ENCODE peak calls at places on chromosome 15, in ten cellular contexts. One of them, this sample, is unnamed.

GRCh38 chr15:68363353-68363752 is 68.6 kb downstream of the ITGA11 start:
- DNase-seq in neuronal stem cell: no peak
- DNase-seq in heart right ventricle: no peak
- DNase-seq in CD8-positive, alpha-beta T cell: no peak
- DNase-seq in adrenal gland: no peak
- DNase-seq in heart left ventricle: no peak
- DNase-seq in left lung: no peak
- DNase-seq in mucosa of descending colon: no peak
- DNase-seq in GM23248: peak; percentile 14
- DNase-seq in naive thymus-derived CD4-positive, alpha-beta T cell: no peak
- DNase-seq in this sample: no peak

GRCh38 chr15:42863572-42864239 is 56.9 kb downstream of the TTBK2 start:
- DNase-seq in CD8-positive, alpha-beta T cell: no peak
- DNase-seq in neuronal stem cell: no peak
- DNase-seq in GM23248: no peak
- DNase-seq in heart left ventricle: no peak
- DNase-seq in mucosa of descending colon: no peak
- DNase-seq in naive thymus-derived CD4-positive, alpha-beta T cell: no peak
- DNase-seq in heart right ventricle: no peak
- DNase-seq in adrenal gland: no peak
- DNase-seq in left lung: no peak
- DNase-seq in this sample: no peak

GRCh38 chr15:70008697-70009285 is 88.9 kb downstream of the TLE3 start:
- DNase-seq in CD8-positive, alpha-beta T cell: no peak
- DNase-seq in GM23248: no peak
- DNase-seq in heart right ventricle: no peak
- DNase-seq in heart left ventricle: no peak
- DNase-seq in left lung: no peak
- DNase-seq in neuronal stem cell: no peak
- DNase-seq in adrenal gland: no peak
- DNase-seq in mucosa of descending colon: no peak
- DNase-seq in naive thymus-derived CD4-positive, alpha-beta T cell: no peak
- DNase-seq in this sample: no peak

GRCh38 chr15:70236306-70237103 is 138.8 kb upstream of the TLE3 start:
- DNase-seq in neuronal stem cell: no peak
- DNase-seq in naive thymus-derived CD4-positive, alpha-beta T cell: no peak
- DNase-seq in adrenal gland: no peak
- DNase-seq in CD8-positive, alpha-beta T cell: no peak
- DNase-seq in GM23248: peak; percentile 97
- DNase-seq in mucosa of descending colon: no peak
- DNase-seq in left lung: no peak
- DNase-seq in heart left ventricle: no peak
- DNase-seq in heart right ventricle: no peak
- DNase-seq in this sample: no peak

GRCh38 chr15:41480396-41481140 is 13.1 kb upstream of the ITPKA start:
- DNase-seq in neuronal stem cell: no peak
- DNase-seq in mucosa of descending colon: peak; percentile 23
- DNase-seq in adrenal gland: no peak
- DNase-seq in heart left ventricle: no peak
- DNase-seq in CD8-positive, alpha-beta T cell: no peak
- DNase-seq in left lung: no peak
- DNase-seq in GM23248: no peak
- DNase-seq in heart right ventricle: no peak
- DNase-seq in naive thymus-derived CD4-positive, alpha-beta T cell: no peak
- DNase-seq in this sample: no peak

GRCh38 chr15:63599401-63600000 is 2.3 kb downstream of the FBXL22 start:
- DNase-seq in heart right ventricle: peak; percentile 66
- DNase-seq in naive thymus-derived CD4-positive, alpha-beta T cell: peak; percentile 38
- DNase-seq in heart left ventricle: peak; percentile 68
- DNase-seq in mucosa of descending colon: peak; percentile 83
- DNase-seq in adrenal gland: peak; percentile 81
- DNase-seq in left lung: peak; percentile 81
- DNase-seq in GM23248: peak; percentile 85
- DNase-seq in neuronal stem cell: no peak
- DNase-seq in CD8-positive, alpha-beta T cell: peak; percentile 43
- DNase-seq in this sample: no peak

GRCh38 chr15:28901587-28901980 is 15.8 kb downstream of the APBA2 start:
- DNase-seq in GM23248: no peak
- DNase-seq in CD8-positive, alpha-beta T cell: no peak
- DNase-seq in left lung: peak; percentile 19
- DNase-seq in heart left ventricle: no peak
- DNase-seq in adrenal gland: no peak
- DNase-seq in heart right ventricle: no peak
- DNase-seq in naive thymus-derived CD4-positive, alpha-beta T cell: no peak
- DNase-seq in mucosa of descending colon: no peak
- DNase-seq in neuronal stem cell: no peak
- DNase-seq in this sample: no peak

GRCh38 chr15:101013769-101014223 is 94.6 kb downstream of the LRRK1 start:
- DNase-seq in adrenal gland: no peak
- DNase-seq in naive thymus-derived CD4-positive, alpha-beta T cell: no peak
- DNase-seq in neuronal stem cell: no peak
- DNase-seq in left lung: no peak
- DNase-seq in GM23248: no peak
- DNase-seq in heart right ventricle: no peak
- DNase-seq in CD8-positive, alpha-beta T cell: no peak
- DNase-seq in mucosa of descending colon: no peak
- DNase-seq in heart left ventricle: no peak
- DNase-seq in this sample: no peak

GRCh38 chr15:82074610-82075009 is 28.8 kb upstream of the MEX3B start:
- DNase-seq in CD8-positive, alpha-beta T cell: no peak
- DNase-seq in left lung: no peak
- DNase-seq in neuronal stem cell: no peak
- DNase-seq in heart right ventricle: no peak
- DNase-seq in naive thymus-derived CD4-positive, alpha-beta T cell: no peak
- DNase-seq in heart left ventricle: no peak
- DNase-seq in GM23248: no peak
- DNase-seq in adrenal gland: no peak
- DNase-seq in mucosa of descending colon: no peak
- DNase-seq in this sample: no peak

GRCh38 chr15:34795267-34796081 is at the start of gene ACTC1:
- DNase-seq in naive thymus-derived CD4-positive, alpha-beta T cell: no peak
- DNase-seq in neuronal stem cell: peak; percentile 46
- DNase-seq in heart left ventricle: peak; percentile 76
- DNase-seq in CD8-positive, alpha-beta T cell: no peak
- DNase-seq in mucosa of descending colon: peak; percentile 42
- DNase-seq in heart right ventricle: peak; percentile 71
- DNase-seq in GM23248: peak; percentile 89
- DNase-seq in left lung: no peak
- DNase-seq in adrenal gland: peak; percentile 67
- DNase-seq in this sample: no peak

GRCh38 chr15:101024111-101024695 is 105.0 kb downstream of the LRRK1 start:
- DNase-seq in heart left ventricle: peak; percentile 41
- DNase-seq in left lung: peak; percentile 45
- DNase-seq in naive thymus-derived CD4-positive, alpha-beta T cell: no peak
- DNase-seq in CD8-positive, alpha-beta T cell: no peak
- DNase-seq in GM23248: peak; percentile 58
- DNase-seq in heart right ventricle: no peak
- DNase-seq in adrenal gland: peak; percentile 32
- DNase-seq in mucosa of descending colon: no peak
- DNase-seq in neuronal stem cell: no peak
- DNase-seq in this sample: no peak

GRCh38 chr15:38425269-38425668 is 28.7 kb upstream of the FAM98B start:
- DNase-seq in CD8-positive, alpha-beta T cell: no peak
- DNase-seq in naive thymus-derived CD4-positive, alpha-beta T cell: no peak
- DNase-seq in mucosa of descending colon: no peak
- DNase-seq in adrenal gland: no peak
- DNase-seq in neuronal stem cell: no peak
- DNase-seq in heart right ventricle: no peak
- DNase-seq in GM23248: no peak
- DNase-seq in heart left ventricle: no peak
- DNase-seq in left lung: no peak
- DNase-seq in this sample: no peak

GRCh38 chr15:94230886-94231727 is at the start of gene MCTP2:
- DNase-seq in left lung: peak; percentile 93
- DNase-seq in heart left ventricle: peak; percentile 65
- DNase-seq in naive thymus-derived CD4-positive, alpha-beta T cell: peak; percentile 77
- DNase-seq in heart right ventricle: peak; percentile 64
- DNase-seq in mucosa of descending colon: peak; percentile 96
- DNase-seq in CD8-positive, alpha-beta T cell: peak; percentile 80
- DNase-seq in adrenal gland: peak; percentile 70
- DNase-seq in neuronal stem cell: peak; percentile 47
- DNase-seq in GM23248: peak; percentile 78
- DNase-seq in this sample: peak; percentile 71

GRCh38 chr15:41888662-41889253 is 5.1 kb downstream of the SPTBN5 start:
- DNase-seq in left lung: no peak
- DNase-seq in mucosa of descending colon: no peak
- DNase-seq in GM23248: no peak
- DNase-seq in naive thymus-derived CD4-positive, alpha-beta T cell: no peak
- DNase-seq in heart right ventricle: no peak
- DNase-seq in neuronal stem cell: no peak
- DNase-seq in CD8-positive, alpha-beta T cell: no peak
- DNase-seq in adrenal gland: no peak
- DNase-seq in heart left ventricle: no peak
- DNase-seq in this sample: no peak

GRCh38 chr15:73914145-73914544 is 12.1 kb upstream of the LOXL1 start:
- DNase-seq in mucosa of descending colon: no peak
- DNase-seq in CD8-positive, alpha-beta T cell: no peak
- DNase-seq in naive thymus-derived CD4-positive, alpha-beta T cell: no peak
- DNase-seq in left lung: no peak
- DNase-seq in neuronal stem cell: no peak
- DNase-seq in heart left ventricle: no peak
- DNase-seq in adrenal gland: no peak
- DNase-seq in heart right ventricle: no peak
- DNase-seq in GM23248: no peak
- DNase-seq in this sample: no peak

GRCh38 chr15:34158355-34158754 is 51.5 kb downstream of the KATNBL1 start:
- DNase-seq in adrenal gland: no peak
- DNase-seq in heart left ventricle: no peak
- DNase-seq in GM23248: no peak
- DNase-seq in naive thymus-derived CD4-positive, alpha-beta T cell: no peak
- DNase-seq in CD8-positive, alpha-beta T cell: no peak
- DNase-seq in left lung: no peak
- DNase-seq in mucosa of descending colon: no peak
- DNase-seq in neuronal stem cell: no peak
- DNase-seq in heart right ventricle: no peak
- DNase-seq in this sample: no peak

GRCh38 chr15:66394912-66395311 is 8.2 kb downstream of the MAP2K1 start:
- DNase-seq in heart right ventricle: no peak
- DNase-seq in naive thymus-derived CD4-positive, alpha-beta T cell: no peak
- DNase-seq in adrenal gland: no peak
- DNase-seq in CD8-positive, alpha-beta T cell: no peak
- DNase-seq in heart left ventricle: no peak
- DNase-seq in mucosa of descending colon: no peak
- DNase-seq in left lung: no peak
- DNase-seq in neuronal stem cell: no peak
- DNase-seq in GM23248: no peak
- DNase-seq in this sample: no peak
- H3K36me3 ChIP-seq in heart right ventricle: no peaks in the 10 kb centered on the region
- H3K36me3 ChIP-seq in naive thymus-derived CD4-positive, alpha-beta T cell: no peaks in the 10 kb centered on the region
- H3K36me3 ChIP-seq in adrenal gland: no peaks in the 10 kb centered on the region
- H3K36me3 ChIP-seq in CD8-positive, alpha-beta T cell: no peaks in the 10 kb centered on the region
- H3K36me3 ChIP-seq in heart left ventricle: no peaks in the 10 kb centered on the region
- H3K36me3 ChIP-seq in mucosa of descending colon: no peaks in the 10 kb centered on the region
- H3K36me3 ChIP-seq in left lung: peaks cover 14% of the 10 kb centered on the region
- H3K36me3 ChIP-seq in neuronal stem cell: no peaks in the 10 kb centered on the region
- H3K36me3 ChIP-seq in GM23248: no peaks in the 10 kb centered on the region
- H3K36me3 ChIP-seq in this sample: no peaks in the 10 kb centered on the region

GRCh38 chr15:25057574-25057973 is 102.8 kb downstream of the SNRPN start:
- DNase-seq in GM23248: no peak
- DNase-seq in CD8-positive, alpha-beta T cell: no peak
- DNase-seq in left lung: no peak
- DNase-seq in mucosa of descending colon: no peak
- DNase-seq in heart left ventricle: no peak
- DNase-seq in heart right ventricle: no peak
- DNase-seq in naive thymus-derived CD4-positive, alpha-beta T cell: no peak
- DNase-seq in neuronal stem cell: no peak
- DNase-seq in adrenal gland: no peak
- DNase-seq in this sample: no peak
- H3K9me3 ChIP-seq in GM23248: no peaks in the 10 kb centered on the region
- H3K9me3 ChIP-seq in CD8-positive, alpha-beta T cell: peaks cover 97% of the 10 kb centered on the region
- H3K9me3 ChIP-seq in left lung: no peaks in the 10 kb centered on the region
- H3K9me3 ChIP-seq in mucosa of descending colon: peaks cover 100% of the 10 kb centered on the region
- H3K9me3 ChIP-seq in heart left ventricle: peaks cover 100% of the 10 kb centered on the region
- H3K9me3 ChIP-seq in heart right ventricle: peaks cover 98% of the 10 kb centered on the region
- H3K9me3 ChIP-seq in naive thymus-derived CD4-positive, alpha-beta T cell: peaks cover 35% of the 10 kb centered on the region
- H3K9me3 ChIP-seq in neuronal stem cell: peaks cover 100% of the 10 kb centered on the region
- H3K9me3 ChIP-seq in adrenal gland: peaks cover 96% of the 10 kb centered on the region
- H3K9me3 ChIP-seq in this sample: peaks cover 93% of the 10 kb centered on the region

DNA sequence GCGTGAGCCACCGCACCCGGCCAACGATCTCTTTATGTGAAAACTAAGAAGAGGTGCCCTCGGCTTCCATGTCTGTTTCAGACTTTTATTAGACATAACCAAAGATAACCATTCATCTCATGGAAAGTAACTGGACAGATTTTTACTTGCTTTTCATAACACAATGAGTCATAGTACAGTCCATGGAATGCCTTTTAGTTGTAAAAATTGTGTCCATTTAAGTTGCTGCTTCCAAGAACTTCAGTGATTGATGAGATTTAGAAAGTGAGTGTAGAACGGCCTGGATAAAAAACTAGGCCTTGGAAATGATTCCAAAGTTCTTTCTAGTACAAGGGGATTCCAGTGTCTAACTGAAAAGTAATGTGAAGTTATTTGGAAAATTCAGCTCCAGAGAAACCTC is 10.8 kb downstream of the EIF2AK4 start:
- DNase-seq in mucosa of descending colon: no peak
- DNase-seq in CD8-positive, alpha-beta T cell: no peak
- DNase-seq in naive thymus-derived CD4-positive, alpha-beta T cell: no peak
- DNase-seq in left lung: no peak
- DNase-seq in heart left ventricle: no peak
- DNase-seq in GM23248: peak; percentile 59
- DNase-seq in adrenal gland: peak; percentile 13
- DNase-seq in heart right ventricle: no peak
- DNase-seq in neuronal stem cell: no peak
- DNase-seq in this sample: no peak
- H3K36me3 ChIP-seq in mucosa of descending colon: peaks cover 5% of the 10 kb centered on the region
- H3K36me3 ChIP-seq in CD8-positive, alpha-beta T cell: peaks cover 5% of the 10 kb centered on the region
- H3K36me3 ChIP-seq in naive thymus-derived CD4-positive, alpha-beta T cell: no peaks in the 10 kb centered on the region
- H3K36me3 ChIP-seq in left lung: peaks cover 86% of the 10 kb centered on the region
- H3K36me3 ChIP-seq in heart left ventricle: no peaks in the 10 kb centered on the region
- H3K36me3 ChIP-seq in GM23248: peaks cover 58% of the 10 kb centered on the region
- H3K36me3 ChIP-seq in adrenal gland: peaks cover 16% of the 10 kb centered on the region
- H3K36me3 ChIP-seq in heart right ventricle: peaks cover 91% of the 10 kb centered on the region
- H3K36me3 ChIP-seq in neuronal stem cell: peaks cover 7% of the 10 kb centered on the region
- H3K36me3 ChIP-seq in this sample: peaks cover 29% of the 10 kb centered on the region

GRCh38 chr15:36678308-36678707 is 98.9 kb downstream of the CDIN1 start:
- DNase-seq in CD8-positive, alpha-beta T cell: no peak
- DNase-seq in heart right ventricle: no peak
- DNase-seq in adrenal gland: no peak
- DNase-seq in naive thymus-derived CD4-positive, alpha-beta T cell: no peak
- DNase-seq in neuronal stem cell: no peak
- DNase-seq in heart left ventricle: no peak
- DNase-seq in mucosa of descending colon: no peak
- DNase-seq in left lung: no peak
- DNase-seq in GM23248: no peak
- DNase-seq in this sample: no peak

GRCh38 chr15:36671017-36671416 is 91.6 kb downstream of the CDIN1 start:
- DNase-seq in mucosa of descending colon: no peak
- DNase-seq in naive thymus-derived CD4-positive, alpha-beta T cell: no peak
- DNase-seq in heart right ventricle: no peak
- DNase-seq in adrenal gland: peak; percentile 59
- DNase-seq in heart left ventricle: no peak
- DNase-seq in GM23248: no peak
- DNase-seq in left lung: no peak
- DNase-seq in neuronal stem cell: no peak
- DNase-seq in CD8-positive, alpha-beta T cell: no peak
- DNase-seq in this sample: no peak

GRCh38 chr15:36680751-36681150 is 101.3 kb downstream of the CDIN1 start:
- DNase-seq in neuronal stem cell: no peak
- DNase-seq in heart right ventricle: no peak
- DNase-seq in adrenal gland: no peak
- DNase-seq in mucosa of descending colon: no peak
- DNase-seq in CD8-positive, alpha-beta T cell: no peak
- DNase-seq in naive thymus-derived CD4-positive, alpha-beta T cell: no peak
- DNase-seq in left lung: no peak
- DNase-seq in heart left ventricle: no peak
- DNase-seq in GM23248: no peak
- DNase-seq in this sample: no peak

GRCh38 chr15:36675008-36675407 is 95.6 kb downstream of the CDIN1 start:
- DNase-seq in CD8-positive, alpha-beta T cell: no peak
- DNase-seq in neuronal stem cell: no peak
- DNase-seq in naive thymus-derived CD4-positive, alpha-beta T cell: no peak
- DNase-seq in mucosa of descending colon: no peak
- DNase-seq in heart left ventricle: no peak
- DNase-seq in adrenal gland: no peak
- DNase-seq in heart right ventricle: no peak
- DNase-seq in GM23248: no peak
- DNase-seq in left lung: no peak
- DNase-seq in this sample: no peak
- H3K9me3 ChIP-seq in CD8-positive, alpha-beta T cell: no peaks in the 10 kb centered on the region
- H3K9me3 ChIP-seq in neuronal stem cell: no peaks in the 10 kb centered on the region
- H3K9me3 ChIP-seq in naive thymus-derived CD4-positive, alpha-beta T cell: no peaks in the 10 kb centered on the region
- H3K9me3 ChIP-seq in mucosa of descending colon: no peaks in the 10 kb centered on the region
- H3K9me3 ChIP-seq in heart left ventricle: no peaks in the 10 kb centered on the region
- H3K9me3 ChIP-seq in adrenal gland: no peaks in the 10 kb centered on the region
- H3K9me3 ChIP-seq in heart right ventricle: no peaks in the 10 kb centered on the region
- H3K9me3 ChIP-seq in GM23248: no peaks in the 10 kb centered on the region
- H3K9me3 ChIP-seq in left lung: no peaks in the 10 kb centered on the region
- H3K9me3 ChIP-seq in this sample: no peaks in the 10 kb centered on the region